ENCODE peak calls at places on chromosome 19, in six cellular contexts. One of them, this sample, is unnamed.

GRCh38 chr19:8361921-8362793 is 1.8 kb upstream of the ANGPTL4 start:
- DNase-seq in cerebellum: peak
- DNase-seq in sigmoid colon: peak
- DNase-seq in lower leg skin: peak
- DNase-seq in caudate nucleus: peak
- DNase-seq in NB4: peak
- DNase-seq in this sample: no peak

GRCh38 chr19:33177417-33177976 is 16.6 kb upstream of the LRP3 start:
- DNase-seq in caudate nucleus: peak
- DNase-seq in lower leg skin: peak
- DNase-seq in sigmoid colon: peak
- DNase-seq in cerebellum: no peak
- DNase-seq in NB4: no peak
- DNase-seq in this sample: no peak

GRCh38 chr19:1608414-1609391 is 3.4 kb upstream of the UQCR11 start:
- DNase-seq in cerebellum: no peak
- DNase-seq in NB4: no peak
- DNase-seq in caudate nucleus: no peak
- DNase-seq in lower leg skin: no peak
- DNase-seq in sigmoid colon: no peak
- DNase-seq in this sample: no peak

GRCh38 chr19:48728882-48729645 is 9.5 kb upstream of the MAMSTR start:
- DNase-seq in lower leg skin: no peak
- DNase-seq in sigmoid colon: no peak
- DNase-seq in caudate nucleus: no peak
- DNase-seq in cerebellum: no peak
- DNase-seq in NB4: no peak
- DNase-seq in this sample: no peak

GRCh38 chr19:18044825-18045304 is 36.9 kb downstream of the ARRDC2 start:
- DNase-seq in sigmoid colon: peak
- DNase-seq in caudate nucleus: no peak
- DNase-seq in NB4: peak
- DNase-seq in cerebellum: no peak
- DNase-seq in lower leg skin: peak
- DNase-seq in this sample: peak

GRCh38 chr19:10207026-10207425 is 12.3 kb upstream of the DNMT1 start:
- DNase-seq in sigmoid colon: no peak
- DNase-seq in NB4: peak
- DNase-seq in lower leg skin: no peak
- DNase-seq in caudate nucleus: no peak
- DNase-seq in cerebellum: no peak
- DNase-seq in this sample: no peak

GRCh38 chr19:1302534-1303239 is 17.0 kb downstream of the EFNA2 start:
- DNase-seq in caudate nucleus: peak
- DNase-seq in NB4: no peak
- DNase-seq in cerebellum: no peak
- DNase-seq in lower leg skin: no peak
- DNase-seq in sigmoid colon: no peak
- DNase-seq in this sample: no peak

GRCh38 chr19:38678217-38678890 is 30.9 kb downstream of the ACTN4 start:
- DNase-seq in sigmoid colon: no peak
- DNase-seq in NB4: no peak
- DNase-seq in cerebellum: no peak
- DNase-seq in caudate nucleus: no peak
- DNase-seq in lower leg skin: no peak
- DNase-seq in this sample: no peak

GRCh38 chr19:48308695-48309586 is 16.4 kb upstream of the EMP3 start:
- DNase-seq in sigmoid colon: no peak
- DNase-seq in cerebellum: no peak
- DNase-seq in NB4: peak
- DNase-seq in caudate nucleus: peak
- DNase-seq in lower leg skin: no peak
- DNase-seq in this sample: no peak

GRCh38 chr19:16386619-16387240 is 62.1 kb downstream of the KLF2 start:
- DNase-seq in caudate nucleus: no peak
- DNase-seq in lower leg skin: no peak
- DNase-seq in sigmoid colon: peak
- DNase-seq in cerebellum: peak
- DNase-seq in NB4: peak
- DNase-seq in this sample: no peak

GRCh38 chr19:39590265-39590664 is 12.1 kb upstream of the LGALS13 start:
- DNase-seq in NB4: peak
- DNase-seq in lower leg skin: no peak
- DNase-seq in cerebellum: no peak
- DNase-seq in sigmoid colon: no peak
- DNase-seq in caudate nucleus: no peak
- DNase-seq in this sample: no peak

GRCh38 chr19:40139533-40140287 is 49.0 kb upstream of the ZNF780A start:
- DNase-seq in caudate nucleus: no peak
- DNase-seq in cerebellum: peak
- DNase-seq in NB4: peak
- DNase-seq in sigmoid colon: no peak
- DNase-seq in lower leg skin: no peak
- DNase-seq in this sample: no peak

GRCh38 chr19:2527171-2527570 is 51.2 kb downstream of the GADD45B start:
- DNase-seq in cerebellum: no peak
- DNase-seq in NB4: no peak
- DNase-seq in sigmoid colon: no peak
- DNase-seq in lower leg skin: no peak
- DNase-seq in caudate nucleus: no peak
- DNase-seq in this sample: no peak

GRCh38 chr19:58203814-58204475 is 21.1 kb downstream of the ZNF274 start:
- DNase-seq in cerebellum: no peak
- DNase-seq in NB4: no peak
- DNase-seq in sigmoid colon: no peak
- DNase-seq in lower leg skin: no peak
- DNase-seq in caudate nucleus: no peak
- DNase-seq in this sample: no peak

GRCh38 chr19:44236384-44236783 is 23.3 kb upstream of the ZNF233 start:
- DNase-seq in cerebellum: no peak
- DNase-seq in sigmoid colon: no peak
- DNase-seq in caudate nucleus: no peak
- DNase-seq in NB4: no peak
- DNase-seq in lower leg skin: no peak
- DNase-seq in this sample: no peak

GRCh38 chr19:11578342-11579142 is 1.1 kb upstream of the ACP5 start:
- DNase-seq in cerebellum: no peak
- DNase-seq in NB4: peak
- DNase-seq in lower leg skin: no peak
- DNase-seq in caudate nucleus: no peak
- DNase-seq in sigmoid colon: peak
- DNase-seq in this sample: peak

GRCh38 chr19:20661150-20661819 is at the start of gene ZNF626:
- DNase-seq in NB4: no peak
- DNase-seq in lower leg skin: peak
- DNase-seq in sigmoid colon: peak
- DNase-seq in cerebellum: peak
- DNase-seq in caudate nucleus: peak
- DNase-seq in this sample: peak

GRCh38 chr19:37932985-37933953 is 26.3 kb downstream of the SIPA1L3 start:
- DNase-seq in NB4: peak
- DNase-seq in caudate nucleus: no peak
- DNase-seq in sigmoid colon: no peak
- DNase-seq in cerebellum: no peak
- DNase-seq in lower leg skin: no peak
- DNase-seq in this sample: no peak

GRCh38 chr19:11624064-11624463 is 26.8 kb downstream of the ZNF627 start:
- DNase-seq in NB4: no peak
- DNase-seq in sigmoid colon: no peak
- DNase-seq in lower leg skin: no peak
- DNase-seq in cerebellum: no peak
- DNase-seq in caudate nucleus: no peak
- DNase-seq in this sample: no peak

GRCh38 chr19:54684537-54684936 is 21.8 kb downstream of the LILRB4 start:
- DNase-seq in caudate nucleus: no peak
- DNase-seq in NB4: peak
- DNase-seq in sigmoid colon: no peak
- DNase-seq in lower leg skin: no peak
- DNase-seq in cerebellum: no peak
- DNase-seq in this sample: no peak

GRCh38 chr19:41939861-41940442 is 11.7 kb upstream of the ERFL start:
- DNase-seq in sigmoid colon: no peak
- DNase-seq in NB4: no peak
- DNase-seq in lower leg skin: no peak
- DNase-seq in cerebellum: no peak
- DNase-seq in caudate nucleus: no peak
- DNase-seq in this sample: peak

GRCh38 chr19:27735314-27735713 is 1477.6 kb downstream of the UQCRFS1 start:
- DNase-seq in cerebellum: no peak
- DNase-seq in caudate nucleus: no peak
- DNase-seq in lower leg skin: no peak
- DNase-seq in sigmoid colon: no peak
- DNase-seq in NB4: no peak
- DNase-seq in this sample: no peak

GRCh38 chr19:50705422-50706019 is 14.1 kb downstream of the SHANK1 start:
- DNase-seq in cerebellum: peak
- DNase-seq in caudate nucleus: peak
- DNase-seq in lower leg skin: no peak
- DNase-seq in sigmoid colon: no peak
- DNase-seq in NB4: peak
- DNase-seq in this sample: no peak

GRCh38 chr19:41707502-41707812 is 969 bp upstream of the CEACAM5 start:
- DNase-seq in caudate nucleus: no peak
- DNase-seq in cerebellum: no peak
- DNase-seq in lower leg skin: peak
- DNase-seq in NB4: no peak
- DNase-seq in sigmoid colon: no peak
- DNase-seq in this sample: no peak

GRCh38 chr19:47637550-47637949 is 28.6 kb downstream of the BICRA start:
- DNase-seq in cerebellum: no peak
- DNase-seq in sigmoid colon: no peak
- DNase-seq in NB4: peak
- DNase-seq in lower leg skin: no peak
- DNase-seq in caudate nucleus: no peak
- DNase-seq in this sample: no peak

GRCh38 chr19:13894552-13894951 is 11.4 kb downstream of the BRME1 start:
- DNase-seq in caudate nucleus: no peak
- DNase-seq in lower leg skin: no peak
- DNase-seq in NB4: no peak
- DNase-seq in cerebellum: no peak
- DNase-seq in sigmoid colon: no peak
- DNase-seq in this sample: no peak

GRCh38 chr19:952680-953500 is 27.1 kb downstream of the ARID3A start:
- DNase-seq in NB4: peak
- DNase-seq in caudate nucleus: no peak
- DNase-seq in sigmoid colon: no peak
- DNase-seq in cerebellum: no peak
- DNase-seq in lower leg skin: no peak
- DNase-seq in this sample: no peak

GRCh38 chr19:41223431-41224234 is 4.6 kb downstream of the AXL start:
- DNase-seq in sigmoid colon: peak
- DNase-seq in NB4: peak
- DNase-seq in caudate nucleus: no peak
- DNase-seq in lower leg skin: no peak
- DNase-seq in cerebellum: no peak
- DNase-seq in this sample: no peak

GRCh38 chr19:8214802-8215201 is 5.6 kb downstream of the CERS4 start:
- DNase-seq in NB4: peak
- DNase-seq in cerebellum: no peak
- DNase-seq in caudate nucleus: no peak
- DNase-seq in sigmoid colon: no peak
- DNase-seq in lower leg skin: no peak
- DNase-seq in this sample: no peak

GRCh38 chr19:51398096-51398704 is 7.8 kb upstream of the C19orf84 start:
- DNase-seq in NB4: peak
- DNase-seq in sigmoid colon: no peak
- DNase-seq in cerebellum: peak
- DNase-seq in caudate nucleus: no peak
- DNase-seq in lower leg skin: no peak
- DNase-seq in this sample: no peak

GRCh38 chr19:1768918-1769644 is 15.8 kb downstream of the ONECUT3 start:
- DNase-seq in lower leg skin: no peak
- DNase-seq in cerebellum: no peak
- DNase-seq in NB4: no peak
- DNase-seq in sigmoid colon: no peak
- DNase-seq in caudate nucleus: no peak
- DNase-seq in this sample: no peak

GRCh38 chr19:52638601-52639000 is 446 bp upstream of the ZNF83 start:
- DNase-seq in caudate nucleus: no peak
- DNase-seq in NB4: no peak
- DNase-seq in cerebellum: peak
- DNase-seq in lower leg skin: no peak
- DNase-seq in sigmoid colon: peak
- DNase-seq in this sample: no peak

GRCh38 chr19:15469513-15470297 is 5.4 kb upstream of the RASAL3 start:
- DNase-seq in lower leg skin: no peak
- DNase-seq in NB4: no peak
- DNase-seq in sigmoid colon: no peak
- DNase-seq in cerebellum: no peak
- DNase-seq in caudate nucleus: no peak
- DNase-seq in this sample: peak

GRCh38 chr19:35716985-35717664 is 678 bp upstream of the KMT2B start:
- DNase-seq in caudate nucleus: peak
- DNase-seq in sigmoid colon: peak
- DNase-seq in cerebellum: peak
- DNase-seq in lower leg skin: peak
- DNase-seq in NB4: peak
- DNase-seq in this sample: peak

GRCh38 chr19:49180659-49181058 is 23.1 kb downstream of the TRPM4 start:
- DNase-seq in sigmoid colon: no peak
- DNase-seq in cerebellum: no peak
- DNase-seq in NB4: no peak
- DNase-seq in caudate nucleus: no peak
- DNase-seq in lower leg skin: no peak
- DNase-seq in this sample: no peak

GRCh38 chr19:1250374-1251232 is 2.2 kb downstream of the MIDN start:
- DNase-seq in caudate nucleus: peak
- DNase-seq in lower leg skin: peak
- DNase-seq in NB4: peak
- DNase-seq in cerebellum: no peak
- DNase-seq in sigmoid colon: peak
- DNase-seq in this sample: peak

GRCh38 chr19:41589371-41589770 is 13.4 kb downstream of the CEACAM21 start:
- DNase-seq in caudate nucleus: no peak
- DNase-seq in NB4: no peak
- DNase-seq in sigmoid colon: no peak
- DNase-seq in cerebellum: no peak
- DNase-seq in lower leg skin: no peak
- DNase-seq in this sample: no peak

GRCh38 chr19:1360818-1361461 is 22.8 kb upstream of the NDUFS7 start:
- DNase-seq in caudate nucleus: peak
- DNase-seq in sigmoid colon: peak
- DNase-seq in cerebellum: peak
- DNase-seq in lower leg skin: no peak
- DNase-seq in NB4: peak
- DNase-seq in this sample: no peak

GRCh38 chr19:2529473-2529918 is 53.6 kb downstream of the GADD45B start:
- DNase-seq in sigmoid colon: no peak
- DNase-seq in caudate nucleus: no peak
- DNase-seq in cerebellum: no peak
- DNase-seq in lower leg skin: no peak
- DNase-seq in NB4: peak
- DNase-seq in this sample: peak

This sample was measured in GM06990.